ENCODE peak calls at places on chromosome 20, in five cellular contexts. One of them, this sample, is unnamed.

GRCh38 chr20:50704971-50705370 is 13.6 kb upstream of the RIPOR3 start:
- DNase-seq in spleen: no peak
- DNase-seq in K562: no peak
- DNase-seq in H1: no peak
- DNase-seq in sigmoid colon: no peak
- DNase-seq in this sample: no peak

GRCh38 chr20:47054945-47055344 is 160.3 kb downstream of the EYA2 start:
- DNase-seq in spleen: no peak
- DNase-seq in K562: peak
- DNase-seq in H1: no peak
- DNase-seq in sigmoid colon: no peak
- DNase-seq in this sample: no peak

GRCh38 chr20:31780839-31781238 is 38.3 kb upstream of the MYLK2 start:
- DNase-seq in spleen: no peak
- DNase-seq in K562: no peak
- DNase-seq in H1: no peak
- DNase-seq in sigmoid colon: no peak
- DNase-seq in this sample: no peak

GRCh38 chr20:50304883-50305635 is 114.4 kb downstream of the CEBPB start:
- DNase-seq in spleen: peak
- DNase-seq in K562: no peak
- DNase-seq in H1: no peak
- DNase-seq in sigmoid colon: peak
- DNase-seq in this sample: peak

GRCh38 chr20:21719592-21720214 is 14.2 kb downstream of the PAX1 start:
- DNase-seq in spleen: no peak
- DNase-seq in K562: peak
- DNase-seq in H1: no peak
- DNase-seq in sigmoid colon: peak
- DNase-seq in this sample: no peak

GRCh38 chr20:24722586-24722985 is 226.5 kb upstream of the CST7 start:
- DNase-seq in spleen: no peak
- DNase-seq in K562: no peak
- DNase-seq in H1: no peak
- DNase-seq in sigmoid colon: no peak
- DNase-seq in this sample: no peak

GRCh38 chr20:1124416-1124815 is 6.0 kb downstream of the PSMF1 start:
- DNase-seq in spleen: no peak
- DNase-seq in K562: no peak
- DNase-seq in H1: no peak
- DNase-seq in sigmoid colon: no peak
- DNase-seq in this sample: no peak

GRCh38 chr20:47141941-47142781 is 214.3 kb downstream of the ZMYND8 start:
- DNase-seq in spleen: no peak
- DNase-seq in K562: no peak
- DNase-seq in H1: no peak
- DNase-seq in sigmoid colon: no peak
- DNase-seq in this sample: no peak

GRCh38 chr20:50724851-50725721 is 6.3 kb upstream of the PARD6B start:
- DNase-seq in spleen: peak
- DNase-seq in K562: peak
- DNase-seq in H1: no peak
- DNase-seq in sigmoid colon: peak
- DNase-seq in this sample: no peak

GRCh38 chr20:11218035-11218680 is 544.4 kb upstream of the JAG1 start:
- DNase-seq in spleen: no peak
- DNase-seq in K562: no peak
- DNase-seq in H1: no peak
- DNase-seq in sigmoid colon: no peak
- DNase-seq in this sample: no peak

GRCh38 chr20:23047738-23048214 is 1.7 kb downstream of the THBD start:
- DNase-seq in spleen: peak
- DNase-seq in K562: no peak
- DNase-seq in H1: no peak
- DNase-seq in sigmoid colon: no peak
- DNase-seq in this sample: no peak

GRCh38 chr20:50379049-50379990 is 130.9 kb upstream of the PTPN1 start:
- DNase-seq in spleen: peak
- DNase-seq in K562: no peak
- DNase-seq in H1: no peak
- DNase-seq in sigmoid colon: peak
- DNase-seq in this sample: no peak

GRCh38 chr20:12591949-12592470 is 416.8 kb upstream of the SPTLC3 start:
- DNase-seq in spleen: no peak
- DNase-seq in K562: no peak
- DNase-seq in H1: no peak
- DNase-seq in sigmoid colon: no peak
- DNase-seq in this sample: no peak

GRCh38 chr20:61737346-61737745 is 328.3 kb downstream of the TAF4 start:
- DNase-seq in spleen: peak
- DNase-seq in K562: no peak
- DNase-seq in H1: no peak
- DNase-seq in sigmoid colon: no peak
- DNase-seq in this sample: no peak

GRCh38 chr20:33830371-33830770 is 19.2 kb downstream of the CHMP4B start:
- DNase-seq in spleen: no peak
- DNase-seq in K562: no peak
- DNase-seq in H1: no peak
- DNase-seq in sigmoid colon: no peak
- DNase-seq in this sample: no peak

GRCh38 chr20:48749437-48749836 is 78.4 kb downstream of the PREX1 start:
- DNase-seq in spleen: no peak
- DNase-seq in K562: no peak
- DNase-seq in H1: no peak
- DNase-seq in sigmoid colon: no peak
- DNase-seq in this sample: no peak

GRCh38 chr20:44011251-44011940 is 96.7 kb downstream of the TOX2 start:
- DNase-seq in spleen: no peak
- DNase-seq in K562: no peak
- DNase-seq in H1: no peak
- DNase-seq in sigmoid colon: no peak
- DNase-seq in this sample: no peak

GRCh38 chr20:57779401-57780003 is 69.7 kb upstream of the PMEPA1 start:
- DNase-seq in spleen: peak
- DNase-seq in K562: no peak
- DNase-seq in H1: no peak
- DNase-seq in sigmoid colon: peak
- DNase-seq in this sample: no peak

GRCh38 chr20:46850416-46850815 is 44.2 kb upstream of the EYA2 start:
- DNase-seq in spleen: no peak
- DNase-seq in K562: no peak
- DNase-seq in H1: no peak
- DNase-seq in sigmoid colon: no peak
- DNase-seq in this sample: no peak

GRCh38 chr20:39993737-39994136 is 695.3 kb downstream of the MAFB start:
- DNase-seq in spleen: no peak
- DNase-seq in K562: no peak
- DNase-seq in H1: no peak
- DNase-seq in sigmoid colon: no peak
- DNase-seq in this sample: no peak

GRCh38 chr20:55348201-55348600 is 657.1 kb downstream of the CBLN4 start:
- DNase-seq in spleen: no peak
- DNase-seq in K562: no peak
- DNase-seq in H1: no peak
- DNase-seq in sigmoid colon: no peak
- DNase-seq in this sample: no peak

GRCh38 chr20:61251529-61252393 is at the start of gene CDH4:
- DNase-seq in spleen: no peak
- DNase-seq in K562: no peak
- DNase-seq in H1: no peak
- DNase-seq in sigmoid colon: no peak
- DNase-seq in this sample: no peak

GRCh38 chr20:35315199-35316020 is 23.2 kb upstream of the FAM83C start:
- DNase-seq in spleen: no peak
- DNase-seq in K562: no peak
- DNase-seq in H1: no peak
- DNase-seq in sigmoid colon: no peak
- DNase-seq in this sample: no peak

GRCh38 chr20:24364464-24364863 is 105.0 kb upstream of the SYNDIG1 start:
- DNase-seq in spleen: no peak
- DNase-seq in K562: no peak
- DNase-seq in H1: no peak
- DNase-seq in sigmoid colon: no peak
- DNase-seq in this sample: no peak

GRCh38 chr20:1537731-1538058 is 19.8 kb downstream of the SIRPD start:
- DNase-seq in spleen: peak
- DNase-seq in K562: no peak
- DNase-seq in H1: no peak
- DNase-seq in sigmoid colon: peak
- DNase-seq in this sample: no peak

GRCh38 chr20:10352934-10353866 is 80.8 kb downstream of the MKKS start:
- DNase-seq in spleen: no peak
- DNase-seq in K562: no peak
- DNase-seq in H1: no peak
- DNase-seq in sigmoid colon: no peak
- DNase-seq in this sample: no peak

GRCh38 chr20:47713941-47714450 is 71.3 kb downstream of the SULF2 start:
- DNase-seq in spleen: no peak
- DNase-seq in K562: no peak
- DNase-seq in H1: no peak
- DNase-seq in sigmoid colon: no peak
- DNase-seq in this sample: no peak

GRCh38 chr20:63481503-63481902 is 9.0 kb upstream of the KCNQ2 start:
- DNase-seq in spleen: no peak
- DNase-seq in K562: no peak
- DNase-seq in H1: no peak
- DNase-seq in sigmoid colon: no peak
- DNase-seq in this sample: no peak
- H3K27ac ChIP-seq in spleen: no peak
- H3K27ac ChIP-seq in K562: no peak
- H3K27ac ChIP-seq in H1: no peak
- H3K27ac ChIP-seq in sigmoid colon: no peak
- H3K27ac ChIP-seq in this sample: no peak

GRCh38 chr20:25865715-25866656 is 169.3 kb upstream of the ZNF337 start:
- DNase-seq in spleen: peak
- DNase-seq in K562: peak
- DNase-seq in H1: no peak
- DNase-seq in sigmoid colon: peak
- DNase-seq in this sample: no peak
- TF ChIP-seq POLR2AphosphoS5 in spleen: peak
- TF ChIP-seq POLR2AphosphoS5 in K562: no peak
- TF ChIP-seq POLR2AphosphoS5 in H1: no peak
- TF ChIP-seq POLR2AphosphoS5 in sigmoid colon: no peak
- TF ChIP-seq POLR2AphosphoS5 in this sample: no peak

GRCh38 chr20:20710847-20711315 is 1.6 kb downstream of the RALGAPA2 start:
- DNase-seq in spleen: no peak
- DNase-seq in K562: no peak
- DNase-seq in H1: no peak
- DNase-seq in sigmoid colon: no peak
- DNase-seq in this sample: peak
- H3K27ac ChIP-seq in spleen: peak
- H3K27ac ChIP-seq in K562: no peak
- H3K27ac ChIP-seq in H1: no peak
- H3K27ac ChIP-seq in sigmoid colon: peak
- H3K27ac ChIP-seq in this sample: peak

DNA sequence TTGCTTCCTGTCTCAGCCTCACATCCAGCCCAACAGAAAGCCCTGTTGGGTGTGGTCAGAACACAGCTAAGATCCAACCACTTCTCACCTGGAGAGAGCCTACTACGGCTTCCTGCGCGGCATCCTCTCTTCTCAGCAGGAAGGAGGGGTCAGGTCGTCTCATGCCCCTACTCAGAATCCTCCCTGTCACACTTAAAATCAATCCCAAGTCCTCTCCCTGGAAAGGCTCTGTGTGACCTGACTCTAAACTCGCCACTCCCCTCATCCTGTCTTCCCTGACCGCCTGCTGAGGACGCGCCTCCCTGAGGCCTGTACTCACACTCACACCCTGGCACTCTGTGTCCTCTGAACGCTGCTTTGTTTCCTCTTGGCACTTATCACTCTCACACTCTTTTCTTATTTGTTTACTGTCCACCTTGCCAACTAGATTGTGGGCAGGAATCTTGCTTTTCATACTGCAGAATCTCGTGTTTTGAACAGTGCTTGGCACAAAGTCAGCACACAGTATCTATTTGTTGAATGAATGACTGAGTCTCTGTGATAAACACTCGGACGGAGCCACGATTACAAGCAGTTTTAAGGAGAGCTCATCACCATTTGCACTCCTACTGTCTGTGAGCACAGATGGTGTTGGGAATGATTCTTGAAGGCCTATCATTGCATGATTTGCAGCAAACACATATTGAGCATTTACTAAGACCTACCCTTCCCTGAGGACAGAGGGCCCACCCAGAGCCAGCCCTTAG is 18.7 kb downstream of the RAB5IF start:
- DNase-seq in spleen: no peak
- DNase-seq in K562: no peak
- DNase-seq in H1: no peak
- DNase-seq in sigmoid colon: no peak
- DNase-seq in this sample: no peak
- TF ChIP-seq POLR2AphosphoS5 in spleen: no peak
- TF ChIP-seq POLR2AphosphoS5 in K562: no peak
- TF ChIP-seq POLR2AphosphoS5 in H1: no peak
- TF ChIP-seq POLR2AphosphoS5 in sigmoid colon: no peak
- TF ChIP-seq POLR2AphosphoS5 in this sample: no peak

DNA sequence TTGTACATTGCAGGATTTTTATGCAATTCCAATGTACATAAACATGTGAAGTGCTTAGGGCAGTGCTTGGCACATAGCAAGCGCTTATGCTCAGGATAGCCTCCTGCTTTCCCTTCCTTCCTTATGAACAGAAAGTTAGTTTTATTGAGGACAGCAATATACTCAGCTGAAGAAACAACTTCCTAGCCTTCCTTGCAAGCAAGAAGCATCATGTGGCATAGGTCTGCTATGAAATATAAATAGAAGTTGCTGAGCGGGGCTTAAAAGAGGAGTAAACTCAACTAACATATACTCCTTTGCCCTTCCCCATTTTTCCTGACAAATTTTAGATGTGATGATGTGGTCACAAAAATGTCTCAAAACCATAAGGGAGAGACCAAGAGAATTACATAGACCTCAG is 98.9 kb downstream of the KIF16B start:
- DNase-seq in spleen: no peak
- DNase-seq in K562: no peak
- DNase-seq in H1: no peak
- DNase-seq in sigmoid colon: no peak
- DNase-seq in this sample: no peak
- H3K27ac ChIP-seq in spleen: no peak
- H3K27ac ChIP-seq in K562: no peak
- H3K27ac ChIP-seq in H1: no peak
- H3K27ac ChIP-seq in sigmoid colon: no peak
- H3K27ac ChIP-seq in this sample: no peak

DNA sequence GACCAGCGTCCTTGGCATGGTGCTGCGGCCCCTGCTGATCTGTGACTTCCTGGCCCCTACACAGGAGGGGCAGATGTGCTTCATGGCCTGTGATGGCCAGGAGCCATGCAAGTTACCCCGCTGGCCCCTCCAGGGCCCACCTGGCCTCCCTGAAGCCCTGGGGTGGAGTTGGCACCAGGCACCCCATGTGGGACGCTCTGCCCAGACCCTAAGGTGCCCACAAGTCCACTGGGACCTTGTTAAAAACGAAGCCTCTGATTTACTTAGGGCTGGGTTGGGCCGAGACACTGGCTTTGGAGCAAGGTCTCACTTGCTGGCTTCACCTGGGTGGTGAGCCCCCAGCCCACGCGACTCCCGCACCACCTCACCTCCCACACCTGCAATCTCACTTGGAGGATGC is 139.0 kb downstream of the PHACTR3 start:
- DNase-seq in spleen: no peak
- DNase-seq in K562: no peak
- DNase-seq in H1: no peak
- DNase-seq in sigmoid colon: no peak
- DNase-seq in this sample: no peak
- TF ChIP-seq POLR2AphosphoS5 in spleen: no peak
- TF ChIP-seq POLR2AphosphoS5 in K562: no peak
- TF ChIP-seq POLR2AphosphoS5 in H1: no peak
- TF ChIP-seq POLR2AphosphoS5 in sigmoid colon: no peak
- TF ChIP-seq POLR2AphosphoS5 in this sample: no peak

This sample was measured in vagina.